ENCODE peak calls at places on chromosomes 2 and 18, in six cellular contexts. N, U, L, I, P and Z are unnamed samples.

GRCh38 chr2:162211747-162212146 is 31.5 kb downstream of the FAP start:
- DNase-seq in U (no peak), L (no peak), P (no peak), I (no peak), N (no peak), Z (no peak)

GRCh38 chr2:241142063-241142462 is 7.2 kb downstream of the PASK start:
- DNase-seq in L (no peak), N (no peak), P (no peak), I (no peak), U (no peak), Z (no peak)

GRCh38 chr2:134253804-134254203 is at the start of gene MGAT5:
- DNase-seq in N (peak), U (no peak), L (no peak), P (no peak), I (no peak), Z (no peak)

GRCh38 chr18:13077473-13077872 is 86.3 kb downstream of the CEP192 start:
- DNase-seq in P (no peak), I (no peak), N (no peak), U (no peak), L (no peak), Z (no peak)

GRCh38 chr2:231554327-231554726 is 24.1 kb upstream of the NMUR1 start:
- DNase-seq in P (no peak), N (no peak), I (peak), U (no peak), L (no peak), Z (no peak)

GRCh38 chr2:223585691-223586090 is 16.5 kb downstream of the SCG2 start:
- DNase-seq in U (no peak), I (no peak), P (no peak), L (no peak), N (no peak), Z (peak)

GRCh38 chr2:102032368-102033027 is 40.7 kb downstream of the IL1R2 start:
- DNase-seq in L (no peak), U (no peak), I (no peak), N (no peak), P (no peak), Z (no peak)

GRCh38 chr2:127157651-127158460 is 50.9 kb upstream of the BIN1 start:
- DNase-seq in I (no peak), U (no peak), L (no peak), P (peak), N (no peak), Z (no peak)

GRCh38 chr2:56102866-56103265 is 80.9 kb upstream of the CCDC85A start:
- DNase-seq in L (no peak), U (no peak), P (peak), N (no peak), I (no peak), Z (no peak)

GRCh38 chr2:170737821-170738220 is 22.7 kb downstream of the SP5 start:
- DNase-seq in L (no peak), U (no peak), I (no peak), N (no peak), P (no peak), Z (no peak)

GRCh38 chr2:120919771-120920437 is 184.2 kb downstream of the GLI2 start:
- DNase-seq in U (no peak), I (no peak), P (peak), L (no peak), N (no peak), Z (no peak)

GRCh38 chr2:127504552-127505460 is 21.5 kb downstream of the IWS1 start:
- DNase-seq in N (no peak), L (no peak), U (no peak), P (peak), I (no peak), Z (no peak)

GRCh38 chr18:34801769-34802168 is 91.7 kb downstream of the DTNA start:
- DNase-seq in I (no peak), U (no peak), L (no peak), P (peak), N (no peak), Z (no peak)

GRCh38 chr2:96135621-96136020 is 2.7 kb downstream of the ASTL start:
- DNase-seq in I (no peak), N (no peak), U (no peak), L (no peak), P (no peak), Z (no peak)

GRCh38 chr2:191617589-191617988 is 60.3 kb upstream of the NABP1 start:
- DNase-seq in N (peak), P (no peak), U (no peak), L (no peak), I (no peak), Z (no peak)

GRCh38 chr2:11710632-11711381 is 35.6 kb upstream of the LPIN1 start:
- DNase-seq in U (no peak), N (no peak), P (no peak), I (peak), L (no peak), Z (peak)